ENCODE peak calls at places on chromosomes 7 and 10, in four cellular contexts. I is H9, L is IMR-90, T is H1. Q is an unnamed sample.

GRCh38 chr10:110416776-110417732 is 80.7 kb upstream of the DUSP5 start:
- DNase-seq in I (no peak), L (no peak), T (no peak), Q (no peak)

GRCh38 chr7:55191926-55192692 is 173.0 kb upstream of the LANCL2 start:
- DNase-seq in I (peak), L (peak), T (peak), Q (no peak)

GRCh38 chr7:87083865-87084519 is 24.5 kb upstream of the ELAPOR2 start:
- DNase-seq in I (no peak), L (peak), T (no peak), Q (no peak)

GRCh38 chr7:3760696-3761095 is 459.6 kb downstream of the SDK1 start:
- DNase-seq in I (no peak), L (peak), T (no peak), Q (no peak)

GRCh38 chr7:155166108-155166507 is 96.0 kb downstream of the HTR5A start:
- DNase-seq in I (no peak), L (no peak), T (no peak), Q (no peak)

GRCh38 chr10:10489765-10490164 is 527.9 kb upstream of the CELF2 start:
- DNase-seq in I (no peak), L (peak), T (no peak), Q (no peak)

GRCh38 chr10:11824376-11824775 is 1.2 kb downstream of the PROSER2 start:
- DNase-seq in I (no peak), L (peak), T (no peak), Q (no peak)

GRCh38 chr10:116132716-116133420 is 140.1 kb downstream of the GFRA1 start:
- DNase-seq in I (no peak), L (no peak), T (no peak), Q (no peak)

GRCh38 chr10:12628964-12629766 is 279.8 kb downstream of the CAMK1D start:
- DNase-seq in I (no peak), L (no peak), T (no peak), Q (no peak)

GRCh38 chr10:69856601-69857166 is 55.0 kb downstream of the COL13A1 start:
- DNase-seq in I (no peak), L (no peak), T (no peak), Q (no peak)
- H3K18ac ChIP-seq in I (no peak), L (no peak), T (no peak), Q (no peak)

GRCh38 chr10:78775891-78776290 is 292.9 kb upstream of the ZMIZ1 start:
- DNase-seq in I (no peak), L (no peak), T (no peak), Q (no peak)
- H3K27ac ChIP-seq in I (no peak), L (no peak), T (no peak), Q (no peak)

GRCh38 chr10:97278491-97278989 is 13.9 kb downstream of the ARHGAP19 start:
- DNase-seq in I (no peak), L (peak), T (no peak), Q (no peak)

GRCh38 chr10:97280783-97281182 is 11.7 kb downstream of the ARHGAP19 start:
- DNase-seq in I (no peak), L (no peak), T (no peak), Q (no peak)

GRCh38 chr10:97274828-97275227 is 17.6 kb downstream of the ARHGAP19 start:
- DNase-seq in I (no peak), L (no peak), T (no peak), Q (no peak)

GRCh38 chr10:97279121-97279815 is 13.2 kb downstream of the ARHGAP19 start:
- DNase-seq in I (no peak), L (peak), T (no peak), Q (no peak)

GRCh38 chr10:97277551-97277950 is 14.9 kb downstream of the ARHGAP19 start:
- DNase-seq in I (no peak), L (no peak), T (no peak), Q (no peak)
- H2AFZ ChIP-seq in I (no peak), L (no peak), T (no peak), Q (no peak)

DNA sequence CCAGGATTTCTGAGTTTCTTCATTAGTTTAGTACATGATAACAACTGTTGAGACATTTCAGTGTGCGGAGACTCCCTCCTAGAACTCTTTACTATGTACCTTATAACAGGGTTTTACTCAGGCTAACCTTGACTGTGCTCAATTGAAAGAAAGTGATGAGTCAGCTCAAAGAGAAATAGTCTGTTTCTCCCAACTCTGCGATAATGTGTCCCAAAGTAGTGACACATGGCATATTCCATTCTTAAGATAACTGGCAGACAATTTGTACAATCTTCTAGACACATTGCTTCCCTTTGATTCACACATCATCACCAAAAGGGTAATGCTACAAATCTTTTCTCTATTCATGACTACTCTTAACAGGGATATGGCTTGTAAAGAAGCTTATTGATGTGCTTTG is 645.2 kb downstream of the AUTS2 start:
- DNase-seq in I (no peak), L (no peak), T (no peak), Q (no peak)
- H3K18ac ChIP-seq in I (no peak), L (no peak), T (no peak), Q (no peak)